ENCODE peak calls at places on chromosomes 1 and 21, in seven cellular contexts. F, G, I, D, L, A and E are unnamed samples.

GRCh38 chr1:69535490-69535889 is 32.2 kb upstream of the LRRC7 start:
- DNase-seq in F (no peak), G (no peak), I (no peak), D (peak), L (no peak), A (no peak), E (no peak)

GRCh38 chr1:240909701-240910457 is 297.9 kb upstream of the GREM2 start:
- DNase-seq in F (no peak), G (no peak), I (no peak), D (no peak), L (no peak), A (no peak), E (no peak)

GRCh38 chr21:15057290-15057689 is 7.5 kb downstream of the NRIP1 start:
- DNase-seq in F (no peak), G (no peak), I (no peak), D (no peak), L (no peak), A (no peak), E (no peak)

GRCh38 chr1:165891461-165891860 is 64.0 kb downstream of the UCK2 start:
- DNase-seq in F (no peak), G (no peak), I (no peak), D (no peak), L (no peak), A (peak), E (no peak)

GRCh38 chr1:145988773-145989172 is 7.6 kb downstream of the TXNIP start:
- DNase-seq in F (no peak), G (no peak), I (no peak), D (no peak), L (no peak), A (no peak), E (no peak)

GRCh38 chr1:152630596-152630995 is 7.7 kb upstream of the LCE3A start:
- DNase-seq in F (no peak), G (no peak), I (no peak), D (no peak), L (no peak), A (no peak), E (no peak)

GRCh38 chr1:209854196-209854595 is 26.4 kb downstream of the UTP25 start:
- DNase-seq in F (no peak), G (no peak), I (no peak), D (no peak), L (no peak), A (no peak), E (no peak)

GRCh38 chr1:11286735-11287410 is 13.9 kb downstream of the UBIAD1 start:
- DNase-seq in F (no peak), G (no peak), I (no peak), D (no peak), L (no peak), A (peak), E (no peak)

GRCh38 chr21:46018615-46019014 is 37.0 kb downstream of the COL6A1 start:
- DNase-seq in F (no peak), G (no peak), I (no peak), D (no peak), L (no peak), A (no peak), E (no peak)

GRCh38 chr1:17744666-17745563 is 10.2 kb upstream of the ACTL8 start:
- DNase-seq in F (no peak), G (no peak), I (no peak), D (peak), L (no peak), A (no peak), E (no peak)
- TF ChIP-seq CTCF in F (no peak), G (no peak), I (no peak), D (peak), L (no peak), A (no peak), E (no peak)

GRCh38 chr1:18919949-18920348 is 17.6 kb upstream of the ALDH4A1 start:
- DNase-seq in F (no peak), G (no peak), I (no peak), D (no peak), L (no peak), A (no peak), E (no peak)

GRCh38 chr1:18922848-18923475 is 20.6 kb upstream of the ALDH4A1 start:
- DNase-seq in F (no peak), G (no peak), I (no peak), D (no peak), L (no peak), A (no peak), E (no peak)

GRCh38 chr1:18920931-18921330 is 18.6 kb upstream of the ALDH4A1 start:
- DNase-seq in F (no peak), G (no peak), I (no peak), D (no peak), L (no peak), A (no peak), E (no peak)

GRCh38 chr1:18922319-18922726 is 20.0 kb upstream of the ALDH4A1 start:
- DNase-seq in F (no peak), G (no peak), I (peak), D (no peak), L (no peak), A (peak), E (peak)

GRCh38 chr1:18921506-18922251 is 19.3 kb upstream of the ALDH4A1 start:
- DNase-seq in F (no peak), G (no peak), I (no peak), D (no peak), L (no peak), A (no peak), E (no peak)
- TF ChIP-seq CTCF in F (no peak), G (no peak), I (peak), D (no peak), L (no peak), A (peak), E (no peak)

GRCh38 chr1:41758904-41759548 is 159.7 kb downstream of the HIVEP3 start:
- DNase-seq in F (no peak), G (no peak), I (peak), D (no peak), L (no peak), A (peak), E (no peak)

GRCh38 chr1:41765109-41765655 is 153.5 kb downstream of the HIVEP3 start:
- DNase-seq in F (no peak), G (peak), I (no peak), D (no peak), L (no peak), A (no peak), E (no peak)

GRCh38 chr1:41764608-41765007 is 154.1 kb downstream of the HIVEP3 start:
- DNase-seq in F (no peak), G (no peak), I (no peak), D (no peak), L (no peak), A (no peak), E (no peak)

GRCh38 chr1:41762777-41763176 is 155.9 kb downstream of the HIVEP3 start:
- DNase-seq in F (no peak), G (no peak), I (no peak), D (no peak), L (no peak), A (no peak), E (no peak)

DNA sequence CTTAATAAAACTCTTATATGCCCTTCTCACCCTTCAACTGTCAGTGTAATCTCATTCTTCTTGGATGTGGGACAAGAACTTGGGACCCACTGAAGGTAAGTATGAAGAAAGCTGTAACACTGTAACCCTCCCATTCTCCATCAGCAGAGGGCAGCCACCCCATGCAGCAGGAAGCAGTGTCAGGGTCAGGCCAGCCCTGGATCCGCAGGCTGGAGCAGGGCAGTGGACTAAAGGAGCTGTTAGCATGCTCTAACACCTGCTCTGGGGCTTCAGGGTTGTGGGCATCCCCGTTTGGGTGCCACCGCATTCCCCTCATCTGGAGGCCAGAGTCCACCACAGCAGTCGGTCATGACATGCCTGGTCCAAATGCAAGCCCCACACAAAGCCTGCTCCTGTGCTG is 156.5 kb downstream of the HIVEP3 start:
- DNase-seq in F (no peak), G (no peak), I (no peak), D (no peak), L (no peak), A (no peak), E (no peak)
- TF ChIP-seq CTCF in F (no peak), G (no peak), I (no peak), D (no peak), L (no peak), A (no peak), E (no peak)

DNA sequence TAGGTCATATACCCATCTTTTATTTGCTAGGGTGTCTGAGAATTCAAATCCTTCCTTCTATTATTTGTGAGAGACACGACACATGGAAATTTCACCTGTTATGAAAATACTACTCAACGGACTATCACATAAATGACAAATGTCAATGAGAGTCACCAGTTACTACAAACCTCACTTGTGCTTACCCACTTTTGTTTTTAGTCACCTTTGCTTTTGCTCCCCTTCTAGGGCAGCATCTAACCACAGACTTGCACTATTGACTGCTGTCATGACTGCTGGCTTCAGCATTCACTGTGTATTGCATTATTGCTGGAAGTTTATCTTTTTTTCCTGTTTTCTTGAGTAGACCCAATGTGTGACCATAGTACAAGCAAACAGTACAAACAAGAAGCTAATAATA is 1048.0 kb downstream of the PLA2G4A start:
- DNase-seq in F (no peak), G (peak), I (no peak), D (no peak), L (no peak), A (no peak), E (no peak)
- TF ChIP-seq CTCF in F (no peak), G (no peak), I (no peak), D (no peak), L (no peak), A (no peak), E (no peak)

GRCh38 chr1:205183676-205184335 is 27.7 kb downstream of the DSTYK start:
- DNase-seq in F (no peak), G (no peak), I (peak), D (no peak), L (no peak), A (peak), E (no peak)

GRCh38 chr1:205186191-205186590 is 25.3 kb downstream of the DSTYK start:
- DNase-seq in F (no peak), G (no peak), I (no peak), D (no peak), L (no peak), A (no peak), E (no peak)

GRCh38 chr1:205189162-205189561 is 22.3 kb downstream of the DSTYK start:
- DNase-seq in F (no peak), G (no peak), I (no peak), D (no peak), L (no peak), A (no peak), E (no peak)

GRCh38 chr1:205188132-205188531 is 23.4 kb downstream of the DSTYK start:
- DNase-seq in F (no peak), G (no peak), I (no peak), D (no peak), L (no peak), A (no peak), E (no peak)

GRCh38 chr1:205187420-205187819 is 24.1 kb downstream of the DSTYK start:
- DNase-seq in F (no peak), G (no peak), I (no peak), D (no peak), L (no peak), A (no peak), E (no peak)
- TF ChIP-seq CTCF in F (no peak), G (no peak), I (no peak), D (no peak), L (no peak), A (no peak), E (no peak)

GRCh38 chr1:45550401-45551305 is at the start of gene AKR1A1:
- DNase-seq in F (peak), G (peak), I (peak), D (peak), L (peak), A (peak), E (peak)
- TF ChIP-seq CTCF in F (no peak), G (no peak), I (no peak), D (no peak), L (no peak), A (peak), E (no peak)

DNA sequence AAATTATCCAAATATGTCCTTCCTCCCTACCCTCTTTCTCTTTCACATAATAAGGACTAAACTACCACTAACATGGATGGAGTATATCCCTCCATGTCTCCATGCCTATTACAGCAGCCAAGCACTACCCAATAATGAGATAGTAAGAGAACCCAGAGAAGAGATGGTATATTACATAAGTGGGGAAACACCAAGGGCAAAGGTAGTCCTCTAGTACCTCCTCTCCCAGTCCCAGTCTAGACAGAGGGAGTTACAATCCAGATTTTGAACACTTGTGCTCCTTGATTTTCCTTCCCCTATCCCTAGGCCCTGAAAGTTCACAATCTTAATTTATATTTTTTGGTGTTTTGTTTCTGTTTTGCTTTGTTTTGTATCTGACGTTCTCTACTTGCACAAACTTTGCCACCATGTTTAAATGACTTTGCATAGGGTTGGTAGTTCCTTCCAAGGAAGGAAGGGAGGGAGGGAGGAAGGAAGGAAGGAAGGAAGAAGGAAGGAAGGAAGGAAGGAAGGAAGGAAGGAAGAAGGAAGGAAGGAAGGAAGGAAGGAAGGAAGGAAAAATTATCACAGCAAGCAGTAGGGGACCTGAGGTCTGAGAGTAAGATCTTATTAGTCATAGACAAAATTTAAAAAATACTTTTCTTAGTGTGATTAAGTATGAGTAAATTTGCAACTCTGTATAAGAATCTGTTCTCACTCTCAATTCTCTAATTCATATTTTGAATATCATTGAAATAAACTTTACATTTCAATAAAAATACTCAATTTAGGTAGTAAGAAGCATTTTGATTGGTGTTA is 521.9 kb downstream of the PTPRC start:
- DNase-seq in F (no peak), G (no peak), I (no peak), D (no peak), L (no peak), A (no peak), E (no peak)
- TF ChIP-seq CTCF in F (no peak), G (no peak), I (no peak), D (no peak), L (no peak), A (no peak), E (no peak)